ENCODE peak calls at places on chromosomes 4 and X, in five cellular contexts. Z is ascending aorta, G is fibroblast of lung, K is prostate gland, X is psoas muscle. W is an unnamed sample.
A peak's percentile ranks its signal among the peaks of the same experiment; 100 is the strongest.

GRCh38 chrX:151899622-151900021 is 13.1 kb upstream of the MAGEA4 start:
- DNase-seq in Z (no peak), G (peak; percentile 2), K (no peak), X (no peak), W (no peak)

GRCh38 chr4:152310223-152310622 is 225.7 kb downstream of the FBXW7 start:
- DNase-seq in Z (no peak), G (peak; percentile 19), K (no peak), X (no peak), W (no peak)

GRCh38 chr4:156420557-156420956 is 466.9 kb upstream of the CTSO start:
- DNase-seq in Z (no peak), G (peak; percentile 9), K (no peak), X (no peak), W (no peak)

GRCh38 chrX:16451331-16451730 is 198.6 kb upstream of the S100G start:
- DNase-seq in Z (no peak), G (peak; percentile 18), K (no peak), X (no peak), W (no peak)

GRCh38 chr4:64330143-64330542 is 79.1 kb downstream of the TECRL start:
- DNase-seq in Z (no peak), G (no peak), K (no peak), X (no peak), W (no peak)

GRCh38 chr4:91298156-91298700 is 1005.5 kb upstream of the GRID2 start:
- DNase-seq in Z (no peak), G (no peak), K (no peak), X (no peak), W (no peak)

GRCh38 chr4:130336585-130337217 is 1240.7 kb downstream of the C4orf33 start:
- DNase-seq in Z (no peak), G (peak; percentile 45), K (no peak), X (no peak), W (no peak)

GRCh38 chrX:48683411-48683982 is at the start of gene WAS:
- DNase-seq in Z (no peak), G (no peak), K (no peak), X (no peak), W (no peak)

GRCh38 chr4:10077492-10078335 is 38.9 kb downstream of the WDR1 start:
- DNase-seq in Z (no peak), G (peak; percentile 21), K (no peak), X (no peak), W (no peak)

GRCh38 chr4:74598611-74599325 is 153.8 kb downstream of the AREG start:
- DNase-seq in Z (no peak), G (peak; percentile 17), K (no peak), X (no peak), W (no peak)

GRCh38 chrX:134171661-134172587 is 65.1 kb upstream of the CCDC160 start:
- DNase-seq in Z (no peak), G (peak; percentile 20), K (peak; percentile 35), X (peak; percentile 64), W (no peak)

GRCh38 chr4:15239866-15240265 is 188.0 kb upstream of the C1QTNF7 start:
- DNase-seq in Z (no peak), G (peak; percentile 40), K (no peak), X (no peak), W (no peak)

GRCh38 chrX:54452920-54453319 is 12.7 kb downstream of the TSR2 start:
- DNase-seq in Z (no peak), G (peak; percentile 6), K (no peak), X (no peak), W (no peak)

GRCh38 chr4:57080781-57081650 is 29.2 kb downstream of the IGFBP7 start:
- DNase-seq in Z (no peak), G (peak; percentile 95), K (peak; percentile 20), X (no peak), W (no peak)

GRCh38 chrX:110287605-110288004 is 30.3 kb downstream of the AMMECR1 start:
- DNase-seq in Z (no peak), G (peak; percentile 73), K (no peak), X (no peak), W (no peak)

GRCh38 chr4:93828332-93828829 is at the start of gene ATOH1:
- DNase-seq in Z (no peak), G (peak; percentile 23), K (no peak), X (peak; percentile 53), W (no peak)

GRCh38 chr4:43496188-43496587 is 603.7 kb downstream of the GRXCR1 start:
- DNase-seq in Z (no peak), G (peak; percentile 28), K (no peak), X (no peak), W (no peak)

GRCh38 chrX:126141014-126141413 is 25.1 kb downstream of the DCAF12L2 start:
- DNase-seq in Z (no peak), G (no peak), K (no peak), X (no peak), W (no peak)

GRCh38 chr4:168218663-168219062 is 99.9 kb downstream of the DDX60 start:
- DNase-seq in Z (no peak), G (peak; percentile 26), K (no peak), X (no peak), W (no peak)

GRCh38 chr4:2862528-2862927 is 18.9 kb downstream of the ADD1 start:
- DNase-seq in Z (no peak), G (no peak), K (no peak), X (no peak), W (no peak)

GRCh38 chr4:2861631-2862436 is 18.2 kb downstream of the ADD1 start:
- DNase-seq in Z (no peak), G (no peak), K (no peak), X (no peak), W (no peak)

GRCh38 chr4:2859514-2859913 is 15.9 kb downstream of the ADD1 start:
- DNase-seq in Z (no peak), G (no peak), K (no peak), X (no peak), W (no peak)

GRCh38 chr4:2858451-2859217 is 15.0 kb downstream of the ADD1 start:
- DNase-seq in Z (no peak), G (peak; percentile 69), K (no peak), X (no peak), W (no peak)

DNA sequence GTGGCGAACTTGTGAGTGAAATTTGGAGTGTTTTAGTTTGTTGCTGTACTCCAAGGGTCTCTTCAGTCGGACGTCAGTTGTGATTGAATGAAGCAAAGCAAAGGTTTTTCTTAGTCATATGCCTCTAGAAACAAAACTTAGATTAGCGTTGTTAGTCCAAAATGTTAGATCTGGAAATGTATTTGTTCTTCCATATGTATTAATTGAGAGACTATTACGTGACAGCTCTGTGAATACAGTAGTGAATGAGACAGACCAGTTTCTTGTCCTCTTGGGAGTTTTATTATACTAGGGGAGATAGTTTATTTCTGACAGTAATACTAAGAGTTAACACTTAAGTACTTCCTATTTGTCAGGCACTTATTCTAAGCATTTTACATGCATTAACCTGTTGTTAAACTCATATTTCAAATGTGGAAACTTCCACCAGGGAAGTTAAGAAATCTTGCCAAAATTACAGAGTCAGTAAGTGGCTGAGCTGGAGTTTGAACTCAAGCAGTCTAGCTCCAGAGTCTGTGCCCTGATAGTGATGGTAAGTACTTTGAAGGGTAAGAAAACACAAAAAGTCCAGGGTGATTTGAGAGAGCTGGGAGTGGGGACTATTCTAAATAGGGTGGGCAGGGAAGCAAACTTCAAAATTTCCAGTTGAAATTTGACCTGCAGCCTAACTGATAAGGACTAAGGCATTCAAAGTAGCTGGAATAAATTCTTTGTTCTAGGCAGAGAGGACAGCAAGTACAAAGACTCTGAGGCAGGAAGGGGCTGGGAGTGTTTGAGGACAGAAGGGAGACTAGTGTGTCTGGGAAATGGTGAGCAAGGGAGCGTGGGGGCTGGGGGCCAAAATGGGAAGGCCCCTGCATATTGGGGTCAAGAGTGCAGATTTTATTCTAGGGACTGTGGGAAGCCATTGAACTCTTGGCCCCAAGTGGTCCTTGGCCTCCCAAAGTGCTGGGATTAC is 17.0 kb downstream of the ADD1 start:
- DNase-seq in Z (no peak), G (no peak), K (no peak), X (peak; percentile 59), W (no peak)
- H3K4me1 ChIP-seq in Z (peaks cover 15% of the 10 kb centered on the region), G (peaks cover 23% of the 10 kb centered on the region), K (peaks cover 14% of the 10 kb centered on the region), X (peaks cover 92% of the 10 kb centered on the region), W (peaks cover 42% of the 10 kb centered on the region)

GRCh38 chr4:8473920-8474590 is 33.5 kb downstream of the TRMT44 start:
- DNase-seq in Z (no peak), G (no peak), K (no peak), X (no peak), W (no peak)
- TF ChIP-seq CTCF in Z (no peak), G (no peak), K (no peak), X (no peak), W (no peak)

GRCh38 chr4:38905657-38906398 is 38.2 kb downstream of the FAM114A1 start:
- DNase-seq in Z (no peak), G (no peak), K (no peak), X (no peak), W (no peak)
- H3K36me3 ChIP-seq in Z (peaks cover 41% of the 10 kb centered on the region), G (peaks cover 34% of the 10 kb centered on the region), K (no peaks in the 10 kb centered on the region), X (peaks cover 20% of the 10 kb centered on the region), W (peaks cover 51% of the 10 kb centered on the region)

GRCh38 chr4:138673053-138673452 is 342.5 kb upstream of the NOCT start:
- DNase-seq in Z (no peak), G (no peak), K (no peak), X (no peak), W (no peak)
- H3K4me1 ChIP-seq in Z (no peaks in the 10 kb centered on the region), G (peaks cover 2% of the 10 kb centered on the region), K (no peaks in the 10 kb centered on the region), X (no peaks in the 10 kb centered on the region), W (peaks cover 4% of the 10 kb centered on the region)

GRCh38 chr4:76199664-76200211 is 13.9 kb downstream of the SCARB2 start:
- DNase-seq in Z (no peak), G (peak; percentile 26), K (no peak), X (no peak), W (no peak)
- TF ChIP-seq CTCF in Z (no peak), G (no peak), K (no peak), X (no peak), W (no peak)

GRCh38 chr4:6963139-6963611 is 53.5 kb downstream of the TBC1D14 start:
- DNase-seq in Z (no peak), G (peak; percentile 35), K (no peak), X (no peak), W (no peak)
- H3K36me3 ChIP-seq in Z (peaks cover 4% of the 10 kb centered on the region), G (no peaks in the 10 kb centered on the region), K (no peaks in the 10 kb centered on the region), X (no peaks in the 10 kb centered on the region), W (peaks cover 3% of the 10 kb centered on the region)

GRCh38 chr4:113575391-113575790 is 186.1 kb downstream of the CAMK2D start:
- DNase-seq in Z (no peak), G (peak; percentile 76), K (no peak), X (no peak), W (no peak)
- H3K4me1 ChIP-seq in Z (no peaks in the 10 kb centered on the region), G (peaks cover 12% of the 10 kb centered on the region), K (no peaks in the 10 kb centered on the region), X (peaks cover 30% of the 10 kb centered on the region), W (peaks cover 21% of the 10 kb centered on the region)

GRCh38 chr4:6263541-6264540 is 5.8 kb upstream of the WFS1 start:
- DNase-seq in Z (no peak), G (peak; percentile 68), K (no peak), X (no peak), W (no peak)
- TF ChIP-seq CTCF in Z (peak; percentile 44), G (peak; percentile 60), K (peak; percentile 48), X (peak; percentile 29), W (peak; percentile 45)

GRCh38 chr4:47876784-47877183 is 37.6 kb downstream of the NFXL1 start:
- DNase-seq in Z (no peak), G (no peak), K (no peak), X (no peak), W (no peak)
- H3K36me3 ChIP-seq in Z (peaks cover 32% of the 10 kb centered on the region), G (peaks cover 1% of the 10 kb centered on the region), K (peaks cover 7% of the 10 kb centered on the region), X (peaks cover 3% of the 10 kb centered on the region), W (peaks cover 39% of the 10 kb centered on the region)

W was measured in thoracic aorta.